ENCODE peak calls at places on chromosomes 3 and 15, in six cellular contexts. One of them, this sample, is unnamed.

GRCh38 chr3:128585189-128585588 is 65.4 kb downstream of the RPN1 start:
- DNase-seq in AG10803: no peak
- DNase-seq in HepG2: no peak
- DNase-seq in lower lobe of right lung: no peak
- DNase-seq in psoas muscle: no peak
- DNase-seq in GM06990: no peak
- DNase-seq in this sample: no peak

GRCh38 chr15:48748535-48748934 is 62.3 kb downstream of the CEP152 start:
- DNase-seq in AG10803: peak
- DNase-seq in HepG2: no peak
- DNase-seq in lower lobe of right lung: no peak
- DNase-seq in psoas muscle: no peak
- DNase-seq in GM06990: no peak
- DNase-seq in this sample: peak

GRCh38 chr15:88863412-88863811 is 31.9 kb downstream of the HAPLN3 start:
- DNase-seq in AG10803: no peak
- DNase-seq in HepG2: no peak
- DNase-seq in lower lobe of right lung: no peak
- DNase-seq in psoas muscle: no peak
- DNase-seq in GM06990: no peak
- DNase-seq in this sample: no peak

GRCh38 chr3:56291244-56291680 is 177.0 kb downstream of the ERC2 start:
- DNase-seq in AG10803: peak
- DNase-seq in HepG2: no peak
- DNase-seq in lower lobe of right lung: no peak
- DNase-seq in psoas muscle: no peak
- DNase-seq in GM06990: no peak
- DNase-seq in this sample: peak

GRCh38 chr15:89360294-89360971 is 25.8 kb upstream of the POLG start:
- DNase-seq in AG10803: no peak
- DNase-seq in HepG2: no peak
- DNase-seq in lower lobe of right lung: no peak
- DNase-seq in psoas muscle: no peak
- DNase-seq in GM06990: no peak
- DNase-seq in this sample: no peak

GRCh38 chr15:28915935-28916334 is 30.2 kb downstream of the APBA2 start:
- DNase-seq in AG10803: no peak
- DNase-seq in HepG2: no peak
- DNase-seq in lower lobe of right lung: peak
- DNase-seq in psoas muscle: no peak
- DNase-seq in GM06990: no peak
- DNase-seq in this sample: no peak

GRCh38 chr3:171606151-171606751 is 146.0 kb upstream of the TNIK start:
- DNase-seq in AG10803: peak
- DNase-seq in HepG2: no peak
- DNase-seq in lower lobe of right lung: no peak
- DNase-seq in psoas muscle: no peak
- DNase-seq in GM06990: no peak
- DNase-seq in this sample: peak

GRCh38 chr3:102140116-102140515 is 290.8 kb downstream of the NFKBIZ start:
- DNase-seq in AG10803: no peak
- DNase-seq in HepG2: no peak
- DNase-seq in lower lobe of right lung: no peak
- DNase-seq in psoas muscle: no peak
- DNase-seq in GM06990: no peak
- DNase-seq in this sample: no peak

GRCh38 chr3:50600841-50601591 is 10.6 kb downstream of the CISH start:
- DNase-seq in AG10803: peak
- DNase-seq in HepG2: peak
- DNase-seq in lower lobe of right lung: peak
- DNase-seq in psoas muscle: peak
- DNase-seq in GM06990: peak
- DNase-seq in this sample: peak

GRCh38 chr3:62255758-62256157 is 117.6 kb downstream of the FEZF2 start:
- DNase-seq in AG10803: no peak
- DNase-seq in HepG2: no peak
- DNase-seq in lower lobe of right lung: no peak
- DNase-seq in psoas muscle: no peak
- DNase-seq in GM06990: no peak
- DNase-seq in this sample: no peak

GRCh38 chr3:33377931-33378330 is 62.3 kb downstream of the UBP1 start:
- DNase-seq in AG10803: peak
- DNase-seq in HepG2: no peak
- DNase-seq in lower lobe of right lung: no peak
- DNase-seq in psoas muscle: no peak
- DNase-seq in GM06990: no peak
- DNase-seq in this sample: no peak

GRCh38 chr15:90629217-90629616 is 87.9 kb upstream of the BLM start:
- DNase-seq in AG10803: no peak
- DNase-seq in HepG2: no peak
- DNase-seq in lower lobe of right lung: no peak
- DNase-seq in psoas muscle: no peak
- DNase-seq in GM06990: no peak
- DNase-seq in this sample: no peak

GRCh38 chr3:111392911-111393351 is 149.1 kb upstream of the CD96 start:
- DNase-seq in AG10803: no peak
- DNase-seq in HepG2: no peak
- DNase-seq in lower lobe of right lung: no peak
- DNase-seq in psoas muscle: no peak
- DNase-seq in GM06990: no peak
- DNase-seq in this sample: peak
- TF ChIP-seq CTCF in AG10803: no peak
- TF ChIP-seq CTCF in HepG2: no peak
- TF ChIP-seq CTCF in lower lobe of right lung: no peak
- TF ChIP-seq CTCF in psoas muscle: no peak
- TF ChIP-seq CTCF in GM06990: no peak
- TF ChIP-seq CTCF in this sample: no peak

GRCh38 chr3:46354478-46354877 is 567 bp downstream of the CCR2 start:
- DNase-seq in AG10803: no peak
- DNase-seq in HepG2: no peak
- DNase-seq in lower lobe of right lung: no peak
- DNase-seq in psoas muscle: no peak
- DNase-seq in GM06990: no peak
- DNase-seq in this sample: no peak

GRCh38 chr3:46353090-46353489 is 821 bp upstream of the CCR2 start:
- DNase-seq in AG10803: no peak
- DNase-seq in HepG2: no peak
- DNase-seq in lower lobe of right lung: no peak
- DNase-seq in psoas muscle: no peak
- DNase-seq in GM06990: no peak
- DNase-seq in this sample: no peak

GRCh38 chr3:46354984-46355383 is 1.1 kb downstream of the CCR2 start:
- DNase-seq in AG10803: no peak
- DNase-seq in HepG2: no peak
- DNase-seq in lower lobe of right lung: no peak
- DNase-seq in psoas muscle: no peak
- DNase-seq in GM06990: no peak
- DNase-seq in this sample: no peak

GRCh38 chr3:46351646-46352045 is 2.3 kb upstream of the CCR2 start:
- DNase-seq in AG10803: no peak
- DNase-seq in HepG2: no peak
- DNase-seq in lower lobe of right lung: no peak
- DNase-seq in psoas muscle: no peak
- DNase-seq in GM06990: no peak
- DNase-seq in this sample: no peak

GRCh38 chr3:46353639-46354410 is at the start of gene CCR2:
- DNase-seq in AG10803: no peak
- DNase-seq in HepG2: no peak
- DNase-seq in lower lobe of right lung: no peak
- DNase-seq in psoas muscle: no peak
- DNase-seq in GM06990: no peak
- DNase-seq in this sample: no peak
- H3K4me3 ChIP-seq in AG10803: no peak
- H3K4me3 ChIP-seq in HepG2: no peak
- H3K4me3 ChIP-seq in lower lobe of right lung: peak
- H3K4me3 ChIP-seq in psoas muscle: no peak
- H3K4me3 ChIP-seq in GM06990: no peak
- H3K4me3 ChIP-seq in this sample: no peak

GRCh38 chr3:149752051-149752787 is at the start of gene COMMD2:
- DNase-seq in AG10803: peak
- DNase-seq in HepG2: peak
- DNase-seq in lower lobe of right lung: peak
- DNase-seq in psoas muscle: peak
- DNase-seq in GM06990: peak
- DNase-seq in this sample: peak
- TF ChIP-seq CTCF in AG10803: peak
- TF ChIP-seq CTCF in HepG2: peak
- TF ChIP-seq CTCF in lower lobe of right lung: peak
- TF ChIP-seq CTCF in psoas muscle: peak
- TF ChIP-seq CTCF in GM06990: peak
- TF ChIP-seq CTCF in this sample: peak

DNA sequence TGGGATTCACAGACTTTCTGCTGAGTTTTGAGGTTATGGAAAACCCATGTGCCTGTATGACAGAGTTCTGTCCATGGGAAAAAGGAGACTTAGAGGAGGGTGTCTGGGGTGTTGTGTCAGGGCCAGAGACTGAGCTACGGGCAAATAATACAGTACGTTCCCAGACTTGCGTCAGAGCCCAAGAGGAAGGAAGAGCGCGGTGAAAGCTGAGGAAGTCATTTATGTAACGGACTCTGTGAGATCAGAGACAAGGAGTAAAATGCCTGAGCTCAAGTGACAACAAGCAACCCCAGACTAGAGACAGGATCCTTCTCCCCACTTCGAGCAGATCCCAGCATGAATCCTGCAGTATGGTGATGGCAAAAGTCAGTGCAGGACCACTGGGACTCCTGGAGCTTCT is 368.6 kb upstream of the MCTP2 start:
- DNase-seq in AG10803: no peak
- DNase-seq in HepG2: no peak
- DNase-seq in lower lobe of right lung: peak
- DNase-seq in psoas muscle: peak
- DNase-seq in GM06990: no peak
- DNase-seq in this sample: no peak
- H3K4me3 ChIP-seq in AG10803: no peak
- H3K4me3 ChIP-seq in HepG2: no peak
- H3K4me3 ChIP-seq in lower lobe of right lung: no peak
- H3K4me3 ChIP-seq in psoas muscle: no peak
- H3K4me3 ChIP-seq in GM06990: no peak
- H3K4me3 ChIP-seq in this sample: no peak

DNA sequence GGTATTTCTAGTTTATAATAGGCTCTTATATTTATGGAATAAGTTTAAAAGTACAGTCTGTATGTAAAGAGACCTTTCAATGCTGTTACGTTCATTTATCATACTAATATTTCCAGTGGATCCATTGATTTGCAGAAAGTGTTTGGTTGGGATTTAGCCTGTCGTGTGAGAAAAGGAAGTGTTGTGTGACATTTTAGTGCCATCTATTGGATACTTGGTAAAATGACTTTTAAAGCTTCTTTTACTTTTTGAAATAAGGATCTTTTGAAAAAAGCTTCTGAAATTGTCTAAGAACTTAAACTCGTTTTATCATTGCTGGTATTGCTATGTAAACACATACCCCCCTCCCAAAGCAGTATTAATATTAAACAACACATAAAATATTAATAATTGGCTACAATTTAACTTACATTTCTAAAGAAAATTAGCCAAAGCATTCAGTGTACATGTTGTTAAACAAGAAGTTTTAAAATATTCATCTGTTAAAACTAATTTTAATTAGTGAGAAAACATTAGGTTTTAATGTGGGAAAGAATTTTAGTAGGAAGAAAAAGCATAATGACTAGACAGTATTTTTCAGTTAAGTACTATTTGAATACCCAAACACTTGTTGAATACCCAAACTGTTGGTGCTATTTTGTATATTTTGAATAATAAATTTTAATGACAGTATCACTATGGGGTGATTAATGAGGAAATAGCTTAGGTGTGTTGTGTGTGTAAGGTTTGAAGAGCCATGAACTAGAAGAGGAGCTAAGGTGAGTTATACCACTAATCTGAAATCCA is 4.9 kb upstream of the EBLN2 start:
- DNase-seq in AG10803: peak
- DNase-seq in HepG2: peak
- DNase-seq in lower lobe of right lung: no peak
- DNase-seq in psoas muscle: no peak
- DNase-seq in GM06990: no peak
- DNase-seq in this sample: peak
- TF ChIP-seq CTCF in AG10803: peak
- TF ChIP-seq CTCF in HepG2: peak
- TF ChIP-seq CTCF in lower lobe of right lung: peak
- TF ChIP-seq CTCF in psoas muscle: peak
- TF ChIP-seq CTCF in GM06990: peak
- TF ChIP-seq CTCF in this sample: peak

GRCh38 chr3:126211569-126211968 is 31.2 kb upstream of the ALDH1L1 start:
- DNase-seq in AG10803: no peak
- DNase-seq in HepG2: no peak
- DNase-seq in lower lobe of right lung: no peak
- DNase-seq in psoas muscle: no peak
- DNase-seq in GM06990: no peak
- DNase-seq in this sample: no peak

GRCh38 chr3:126212629-126213375 is 32.4 kb upstream of the ALDH1L1 start:
- DNase-seq in AG10803: peak
- DNase-seq in HepG2: peak
- DNase-seq in lower lobe of right lung: peak
- DNase-seq in psoas muscle: peak
- DNase-seq in GM06990: peak
- DNase-seq in this sample: peak

GRCh38 chr3:126216416-126216815 is 36.0 kb upstream of the ALDH1L1 start:
- DNase-seq in AG10803: peak
- DNase-seq in HepG2: no peak
- DNase-seq in lower lobe of right lung: no peak
- DNase-seq in psoas muscle: no peak
- DNase-seq in GM06990: no peak
- DNase-seq in this sample: peak

GRCh38 chr3:126212250-126212628 is 31.9 kb upstream of the ALDH1L1 start:
- DNase-seq in AG10803: no peak
- DNase-seq in HepG2: no peak
- DNase-seq in lower lobe of right lung: no peak
- DNase-seq in psoas muscle: no peak
- DNase-seq in GM06990: no peak
- DNase-seq in this sample: no peak

GRCh38 chr3:126213376-126214044 is 33.1 kb upstream of the ALDH1L1 start:
- DNase-seq in AG10803: peak
- DNase-seq in HepG2: no peak
- DNase-seq in lower lobe of right lung: no peak
- DNase-seq in psoas muscle: no peak
- DNase-seq in GM06990: no peak
- DNase-seq in this sample: no peak
- H3K4me3 ChIP-seq in AG10803: peak
- H3K4me3 ChIP-seq in HepG2: peak
- H3K4me3 ChIP-seq in lower lobe of right lung: peak
- H3K4me3 ChIP-seq in psoas muscle: peak
- H3K4me3 ChIP-seq in GM06990: no peak
- H3K4me3 ChIP-seq in this sample: peak

This sample was measured in cardiac fibroblast.